ENCODE peak calls at places on chromosomes 5 and 9, in seven cellular contexts. K is NCI-H1694 treated with DMSO at 0.1 percent for 48 hours; O is T1000; U is B cell; E is nephron progenitor cell; W is fibroblast of lung; X is stimulated activated CD4-positive, alpha-beta T cell treated with anti-CD3 and anti-CD28 coated beads, Interleukin-1b, Interleukin-23, amount 100 ng/mL, for 4 hours. N is an unnamed sample.
A peak's percentile ranks its signal among the peaks of the same experiment; 100 is the strongest.

GRCh38 chr5:172632346-172633092 is 8.5 kb upstream of the NEURL1B start:
- DNase-seq in O (no peak), X (no peak), W (no peak), E (no peak), U (no peak), K (no peak), N (no peak)

GRCh38 chr9:75803130-75803529 is 87.3 kb upstream of the PCSK5 start:
- DNase-seq in K (no peak), O (no peak), E (no peak), X (no peak), U (no peak), W (peak; percentile 68), N (no peak)

GRCh38 chr5:59660737-59661136 is 232.8 kb downstream of the PDE4D start:
- DNase-seq in X (no peak), U (no peak), O (no peak), K (peak; percentile 46), W (no peak), E (no peak), N (no peak)

GRCh38 chr9:1273859-1274258 is 223.7 kb downstream of the DMRT2 start:
- DNase-seq in X (no peak), W (no peak), U (no peak), K (no peak), O (no peak), E (no peak), N (no peak)

GRCh38 chr9:80885894-80886293 is 803.5 kb downstream of the TLE1 start:
- DNase-seq in W (no peak), E (no peak), X (no peak), U (no peak), K (peak; percentile 29), O (no peak), N (no peak)

GRCh38 chr9:35820076-35820475 is 5.2 kb upstream of the HINT2 start:
- DNase-seq in U (no peak), K (no peak), O (no peak), E (no peak), W (peak; percentile 72), X (no peak), N (no peak)

GRCh38 chr9:100011062-100011681 is 87.6 kb downstream of the ERP44 start:
- DNase-seq in K (peak; percentile 44), W (peak; percentile 42), E (peak; percentile 39), O (peak; percentile 2), X (peak; percentile 32), U (peak; percentile 10), N (no peak)

GRCh38 chr5:16713386-16713928 is 96.7 kb upstream of the RETREG1 start:
- DNase-seq in O (no peak), U (no peak), K (no peak), X (no peak), W (peak; percentile 69), E (peak; percentile 58), N (no peak)

GRCh38 chr9:13478235-13478634 is 198.7 kb upstream of the MPDZ start:
- DNase-seq in K (no peak), O (no peak), E (no peak), X (no peak), U (no peak), W (peak; percentile 88), N (no peak)

GRCh38 chr9:110942522-110942921 is 95.7 kb downstream of the LPAR1 start:
- DNase-seq in O (no peak), U (no peak), X (no peak), W (peak; percentile 92), K (no peak), E (no peak), N (no peak)

GRCh38 chr9:29394855-29395254 is 1821.6 kb upstream of the C9orf72 start:
- DNase-seq in K (no peak), W (no peak), O (no peak), U (no peak), E (no peak), X (no peak), N (no peak)

GRCh38 chr9:77907581-77907980 is 124.0 kb downstream of the GNAQ start:
- DNase-seq in O (no peak), X (no peak), W (peak; percentile 37), K (no peak), E (no peak), U (no peak), N (no peak)

GRCh38 chr5:177604656-177605055 is 4.7 kb downstream of the B4GALT7 start:
- DNase-seq in U (no peak), K (no peak), E (no peak), O (no peak), W (no peak), X (no peak), N (no peak)

GRCh38 chr9:107246259-107247254 is 36.5 kb upstream of the RAD23B start:
- DNase-seq in K (no peak), W (peak; percentile 19), U (no peak), O (no peak), X (no peak), E (peak; percentile 15), N (no peak)

GRCh38 chr9:8660383-8660782 is 860.8 kb upstream of the DMAC1 start:
- DNase-seq in U (no peak), W (peak; percentile 79), O (peak; percentile 4), E (no peak), K (no peak), X (no peak), N (peak; percentile 38)

GRCh38 chr9:135210676-135211523 is 123.4 kb downstream of the OLFM1 start:
- DNase-seq in W (no peak), X (no peak), K (no peak), O (no peak), E (no peak), U (no peak), N (no peak)

GRCh38 chr5:5105531-5105930 is 34.6 kb upstream of the ADAMTS16 start:
- DNase-seq in W (no peak), O (no peak), U (no peak), X (no peak), K (no peak), E (no peak), N (no peak)

GRCh38 chr5:172478256-172478655 is 23.9 kb upstream of the SH3PXD2B start:
- DNase-seq in K (no peak), X (no peak), W (peak; percentile 28), E (no peak), O (no peak), U (no peak), N (no peak)

GRCh38 chr9:114140850-114141249 is 14.5 kb upstream of the COL27A1 start:
- DNase-seq in X (no peak), O (no peak), W (no peak), K (no peak), U (no peak), E (no peak), N (no peak)

GRCh38 chr5:62608529-62609511 is 30.2 kb downstream of the LRRC70 start:
- DNase-seq in W (peak; percentile 3), U (no peak), K (no peak), X (no peak), E (no peak), O (no peak), N (peak; percentile 8)